ENCODE peak calls at places on chromosome 21, in six cellular contexts. One of them, this sample, is unnamed.

GRCh38 chr21:23162213-23162946 is 2164.2 kb downstream of the NCAM2 start:
- DNase-seq in astrocyte: no peak
- DNase-seq in activated T-helper 1 cell treated with anti-CD3 and anti-CD28 coated beads, Interleukin-12 subunit alpha, Interleukin-12 subunit beta, Interleukin-2, Interleukin-4 antibody, amounts not matched to agents 30 ng/mL and 10 ng/mL and 1 ng/mL, durations not matched to agents 14 hours and 24 hours and 36 hours: no peak
- DNase-seq in stimulated activated CD4-positive, alpha-beta T cell treated with anti-CD3 and anti-CD28 coated beads, Interleukin-15, amount 100 ng/mL, for 48 hours: no peak
- DNase-seq in NCI-H1092: no peak
- DNase-seq in fibroblast of mammary gland: no peak
- DNase-seq in this sample: no peak

GRCh38 chr21:28215214-28215954 is 777.3 kb downstream of the LTN1 start:
- DNase-seq in astrocyte: peak
- DNase-seq in activated T-helper 1 cell treated with anti-CD3 and anti-CD28 coated beads, Interleukin-12 subunit alpha, Interleukin-12 subunit beta, Interleukin-2, Interleukin-4 antibody, amounts not matched to agents 30 ng/mL and 10 ng/mL and 1 ng/mL, durations not matched to agents 14 hours and 24 hours and 36 hours: no peak
- DNase-seq in stimulated activated CD4-positive, alpha-beta T cell treated with anti-CD3 and anti-CD28 coated beads, Interleukin-15, amount 100 ng/mL, for 48 hours: no peak
- DNase-seq in NCI-H1092: no peak
- DNase-seq in fibroblast of mammary gland: peak
- DNase-seq in this sample: peak

GRCh38 chr21:42563261-42564045 is 49.8 kb downstream of the SLC37A1 start:
- DNase-seq in astrocyte: no peak
- DNase-seq in activated T-helper 1 cell treated with anti-CD3 and anti-CD28 coated beads, Interleukin-12 subunit alpha, Interleukin-12 subunit beta, Interleukin-2, Interleukin-4 antibody, amounts not matched to agents 30 ng/mL and 10 ng/mL and 1 ng/mL, durations not matched to agents 14 hours and 24 hours and 36 hours: no peak
- DNase-seq in stimulated activated CD4-positive, alpha-beta T cell treated with anti-CD3 and anti-CD28 coated beads, Interleukin-15, amount 100 ng/mL, for 48 hours: no peak
- DNase-seq in NCI-H1092: no peak
- DNase-seq in fibroblast of mammary gland: peak
- DNase-seq in this sample: no peak

GRCh38 chr21:34345091-34345871 is 18.5 kb upstream of the KCNE2 start:
- DNase-seq in astrocyte: no peak
- DNase-seq in activated T-helper 1 cell treated with anti-CD3 and anti-CD28 coated beads, Interleukin-12 subunit alpha, Interleukin-12 subunit beta, Interleukin-2, Interleukin-4 antibody, amounts not matched to agents 30 ng/mL and 10 ng/mL and 1 ng/mL, durations not matched to agents 14 hours and 24 hours and 36 hours: no peak
- DNase-seq in stimulated activated CD4-positive, alpha-beta T cell treated with anti-CD3 and anti-CD28 coated beads, Interleukin-15, amount 100 ng/mL, for 48 hours: no peak
- DNase-seq in NCI-H1092: no peak
- DNase-seq in fibroblast of mammary gland: peak
- DNase-seq in this sample: no peak

GRCh38 chr21:45417951-45418300 is 13.0 kb downstream of the COL18A1 start:
- DNase-seq in astrocyte: no peak
- DNase-seq in activated T-helper 1 cell treated with anti-CD3 and anti-CD28 coated beads, Interleukin-12 subunit alpha, Interleukin-12 subunit beta, Interleukin-2, Interleukin-4 antibody, amounts not matched to agents 30 ng/mL and 10 ng/mL and 1 ng/mL, durations not matched to agents 14 hours and 24 hours and 36 hours: no peak
- DNase-seq in stimulated activated CD4-positive, alpha-beta T cell treated with anti-CD3 and anti-CD28 coated beads, Interleukin-15, amount 100 ng/mL, for 48 hours: no peak
- DNase-seq in NCI-H1092: no peak
- DNase-seq in fibroblast of mammary gland: no peak
- DNase-seq in this sample: no peak

GRCh38 chr21:45255381-45256020 is 32.2 kb downstream of the POFUT2 start:
- DNase-seq in astrocyte: no peak
- DNase-seq in activated T-helper 1 cell treated with anti-CD3 and anti-CD28 coated beads, Interleukin-12 subunit alpha, Interleukin-12 subunit beta, Interleukin-2, Interleukin-4 antibody, amounts not matched to agents 30 ng/mL and 10 ng/mL and 1 ng/mL, durations not matched to agents 14 hours and 24 hours and 36 hours: no peak
- DNase-seq in stimulated activated CD4-positive, alpha-beta T cell treated with anti-CD3 and anti-CD28 coated beads, Interleukin-15, amount 100 ng/mL, for 48 hours: no peak
- DNase-seq in NCI-H1092: peak
- DNase-seq in fibroblast of mammary gland: no peak
- DNase-seq in this sample: no peak

GRCh38 chr21:14550200-14550599 is 4.1 kb upstream of the SAMSN1 start:
- DNase-seq in astrocyte: no peak
- DNase-seq in activated T-helper 1 cell treated with anti-CD3 and anti-CD28 coated beads, Interleukin-12 subunit alpha, Interleukin-12 subunit beta, Interleukin-2, Interleukin-4 antibody, amounts not matched to agents 30 ng/mL and 10 ng/mL and 1 ng/mL, durations not matched to agents 14 hours and 24 hours and 36 hours: no peak
- DNase-seq in stimulated activated CD4-positive, alpha-beta T cell treated with anti-CD3 and anti-CD28 coated beads, Interleukin-15, amount 100 ng/mL, for 48 hours: no peak
- DNase-seq in NCI-H1092: no peak
- DNase-seq in fibroblast of mammary gland: no peak
- DNase-seq in this sample: no peak

GRCh38 chr21:26227146-26227545 is 56.6 kb upstream of the APP start:
- DNase-seq in astrocyte: no peak
- DNase-seq in activated T-helper 1 cell treated with anti-CD3 and anti-CD28 coated beads, Interleukin-12 subunit alpha, Interleukin-12 subunit beta, Interleukin-2, Interleukin-4 antibody, amounts not matched to agents 30 ng/mL and 10 ng/mL and 1 ng/mL, durations not matched to agents 14 hours and 24 hours and 36 hours: no peak
- DNase-seq in stimulated activated CD4-positive, alpha-beta T cell treated with anti-CD3 and anti-CD28 coated beads, Interleukin-15, amount 100 ng/mL, for 48 hours: no peak
- DNase-seq in NCI-H1092: no peak
- DNase-seq in fibroblast of mammary gland: no peak
- DNase-seq in this sample: no peak

GRCh38 chr21:31235671-31236450 is 108.2 kb downstream of the TIAM1 start:
- DNase-seq in astrocyte: peak
- DNase-seq in activated T-helper 1 cell treated with anti-CD3 and anti-CD28 coated beads, Interleukin-12 subunit alpha, Interleukin-12 subunit beta, Interleukin-2, Interleukin-4 antibody, amounts not matched to agents 30 ng/mL and 10 ng/mL and 1 ng/mL, durations not matched to agents 14 hours and 24 hours and 36 hours: no peak
- DNase-seq in stimulated activated CD4-positive, alpha-beta T cell treated with anti-CD3 and anti-CD28 coated beads, Interleukin-15, amount 100 ng/mL, for 48 hours: no peak
- DNase-seq in NCI-H1092: no peak
- DNase-seq in fibroblast of mammary gland: peak
- DNase-seq in this sample: no peak

GRCh38 chr21:34078915-34079314 is 5.5 kb downstream of the MRPS6 start:
- DNase-seq in astrocyte: no peak
- DNase-seq in activated T-helper 1 cell treated with anti-CD3 and anti-CD28 coated beads, Interleukin-12 subunit alpha, Interleukin-12 subunit beta, Interleukin-2, Interleukin-4 antibody, amounts not matched to agents 30 ng/mL and 10 ng/mL and 1 ng/mL, durations not matched to agents 14 hours and 24 hours and 36 hours: no peak
- DNase-seq in stimulated activated CD4-positive, alpha-beta T cell treated with anti-CD3 and anti-CD28 coated beads, Interleukin-15, amount 100 ng/mL, for 48 hours: no peak
- DNase-seq in NCI-H1092: no peak
- DNase-seq in fibroblast of mammary gland: no peak
- DNase-seq in this sample: no peak

GRCh38 chr21:23480591-23481270 is 2126.6 kb downstream of the MRPL39 start:
- DNase-seq in astrocyte: no peak
- DNase-seq in activated T-helper 1 cell treated with anti-CD3 and anti-CD28 coated beads, Interleukin-12 subunit alpha, Interleukin-12 subunit beta, Interleukin-2, Interleukin-4 antibody, amounts not matched to agents 30 ng/mL and 10 ng/mL and 1 ng/mL, durations not matched to agents 14 hours and 24 hours and 36 hours: no peak
- DNase-seq in stimulated activated CD4-positive, alpha-beta T cell treated with anti-CD3 and anti-CD28 coated beads, Interleukin-15, amount 100 ng/mL, for 48 hours: no peak
- DNase-seq in NCI-H1092: no peak
- DNase-seq in fibroblast of mammary gland: no peak
- DNase-seq in this sample: no peak

GRCh38 chr21:16302851-16303282 is 573.1 kb downstream of the USP25 start:
- DNase-seq in astrocyte: peak
- DNase-seq in activated T-helper 1 cell treated with anti-CD3 and anti-CD28 coated beads, Interleukin-12 subunit alpha, Interleukin-12 subunit beta, Interleukin-2, Interleukin-4 antibody, amounts not matched to agents 30 ng/mL and 10 ng/mL and 1 ng/mL, durations not matched to agents 14 hours and 24 hours and 36 hours: no peak
- DNase-seq in stimulated activated CD4-positive, alpha-beta T cell treated with anti-CD3 and anti-CD28 coated beads, Interleukin-15, amount 100 ng/mL, for 48 hours: no peak
- DNase-seq in NCI-H1092: no peak
- DNase-seq in fibroblast of mammary gland: peak
- DNase-seq in this sample: no peak

GRCh38 chr21:42032968-42033367 is 22.8 kb upstream of the ZBTB21 start:
- DNase-seq in astrocyte: no peak
- DNase-seq in activated T-helper 1 cell treated with anti-CD3 and anti-CD28 coated beads, Interleukin-12 subunit alpha, Interleukin-12 subunit beta, Interleukin-2, Interleukin-4 antibody, amounts not matched to agents 30 ng/mL and 10 ng/mL and 1 ng/mL, durations not matched to agents 14 hours and 24 hours and 36 hours: no peak
- DNase-seq in stimulated activated CD4-positive, alpha-beta T cell treated with anti-CD3 and anti-CD28 coated beads, Interleukin-15, amount 100 ng/mL, for 48 hours: no peak
- DNase-seq in NCI-H1092: no peak
- DNase-seq in fibroblast of mammary gland: no peak
- DNase-seq in this sample: no peak

GRCh38 chr21:41596241-41596925 is 88.4 kb upstream of the TMPRSS2 start:
- DNase-seq in astrocyte: no peak
- DNase-seq in activated T-helper 1 cell treated with anti-CD3 and anti-CD28 coated beads, Interleukin-12 subunit alpha, Interleukin-12 subunit beta, Interleukin-2, Interleukin-4 antibody, amounts not matched to agents 30 ng/mL and 10 ng/mL and 1 ng/mL, durations not matched to agents 14 hours and 24 hours and 36 hours: no peak
- DNase-seq in stimulated activated CD4-positive, alpha-beta T cell treated with anti-CD3 and anti-CD28 coated beads, Interleukin-15, amount 100 ng/mL, for 48 hours: no peak
- DNase-seq in NCI-H1092: no peak
- DNase-seq in fibroblast of mammary gland: no peak
- DNase-seq in this sample: no peak

GRCh38 chr21:17780539-17780938 is 38.6 kb downstream of the C21orf91 start:
- DNase-seq in astrocyte: peak
- DNase-seq in activated T-helper 1 cell treated with anti-CD3 and anti-CD28 coated beads, Interleukin-12 subunit alpha, Interleukin-12 subunit beta, Interleukin-2, Interleukin-4 antibody, amounts not matched to agents 30 ng/mL and 10 ng/mL and 1 ng/mL, durations not matched to agents 14 hours and 24 hours and 36 hours: peak
- DNase-seq in stimulated activated CD4-positive, alpha-beta T cell treated with anti-CD3 and anti-CD28 coated beads, Interleukin-15, amount 100 ng/mL, for 48 hours: no peak
- DNase-seq in NCI-H1092: no peak
- DNase-seq in fibroblast of mammary gland: no peak
- DNase-seq in this sample: no peak

GRCh38 chr21:15282666-15283065 is 217.9 kb upstream of the NRIP1 start:
- DNase-seq in astrocyte: peak
- DNase-seq in activated T-helper 1 cell treated with anti-CD3 and anti-CD28 coated beads, Interleukin-12 subunit alpha, Interleukin-12 subunit beta, Interleukin-2, Interleukin-4 antibody, amounts not matched to agents 30 ng/mL and 10 ng/mL and 1 ng/mL, durations not matched to agents 14 hours and 24 hours and 36 hours: no peak
- DNase-seq in stimulated activated CD4-positive, alpha-beta T cell treated with anti-CD3 and anti-CD28 coated beads, Interleukin-15, amount 100 ng/mL, for 48 hours: no peak
- DNase-seq in NCI-H1092: no peak
- DNase-seq in fibroblast of mammary gland: peak
- DNase-seq in this sample: no peak

GRCh38 chr21:29295066-29295650 is 3.6 kb upstream of the BACH1 start:
- DNase-seq in astrocyte: no peak
- DNase-seq in activated T-helper 1 cell treated with anti-CD3 and anti-CD28 coated beads, Interleukin-12 subunit alpha, Interleukin-12 subunit beta, Interleukin-2, Interleukin-4 antibody, amounts not matched to agents 30 ng/mL and 10 ng/mL and 1 ng/mL, durations not matched to agents 14 hours and 24 hours and 36 hours: peak
- DNase-seq in stimulated activated CD4-positive, alpha-beta T cell treated with anti-CD3 and anti-CD28 coated beads, Interleukin-15, amount 100 ng/mL, for 48 hours: no peak
- DNase-seq in NCI-H1092: no peak
- DNase-seq in fibroblast of mammary gland: no peak
- DNase-seq in this sample: no peak

GRCh38 chr21:29078884-29079765 is 5.7 kb upstream of the CCT8 start:
- DNase-seq in astrocyte: peak
- DNase-seq in activated T-helper 1 cell treated with anti-CD3 and anti-CD28 coated beads, Interleukin-12 subunit alpha, Interleukin-12 subunit beta, Interleukin-2, Interleukin-4 antibody, amounts not matched to agents 30 ng/mL and 10 ng/mL and 1 ng/mL, durations not matched to agents 14 hours and 24 hours and 36 hours: no peak
- DNase-seq in stimulated activated CD4-positive, alpha-beta T cell treated with anti-CD3 and anti-CD28 coated beads, Interleukin-15, amount 100 ng/mL, for 48 hours: no peak
- DNase-seq in NCI-H1092: no peak
- DNase-seq in fibroblast of mammary gland: peak
- DNase-seq in this sample: peak

GRCh38 chr21:35294231-35294898 is 245.3 kb upstream of the RUNX1 start:
- DNase-seq in astrocyte: no peak
- DNase-seq in activated T-helper 1 cell treated with anti-CD3 and anti-CD28 coated beads, Interleukin-12 subunit alpha, Interleukin-12 subunit beta, Interleukin-2, Interleukin-4 antibody, amounts not matched to agents 30 ng/mL and 10 ng/mL and 1 ng/mL, durations not matched to agents 14 hours and 24 hours and 36 hours: no peak
- DNase-seq in stimulated activated CD4-positive, alpha-beta T cell treated with anti-CD3 and anti-CD28 coated beads, Interleukin-15, amount 100 ng/mL, for 48 hours: no peak
- DNase-seq in NCI-H1092: peak
- DNase-seq in fibroblast of mammary gland: no peak
- DNase-seq in this sample: no peak

GRCh38 chr21:30482130-30482529 is 2.0 kb upstream of the KRTAP19-1 start:
- DNase-seq in astrocyte: no peak
- DNase-seq in activated T-helper 1 cell treated with anti-CD3 and anti-CD28 coated beads, Interleukin-12 subunit alpha, Interleukin-12 subunit beta, Interleukin-2, Interleukin-4 antibody, amounts not matched to agents 30 ng/mL and 10 ng/mL and 1 ng/mL, durations not matched to agents 14 hours and 24 hours and 36 hours: no peak
- DNase-seq in stimulated activated CD4-positive, alpha-beta T cell treated with anti-CD3 and anti-CD28 coated beads, Interleukin-15, amount 100 ng/mL, for 48 hours: no peak
- DNase-seq in NCI-H1092: no peak
- DNase-seq in fibroblast of mammary gland: no peak
- DNase-seq in this sample: no peak

GRCh38 chr21:46056450-46056903 is 41.4 kb upstream of the COL6A2 start:
- DNase-seq in astrocyte: peak
- DNase-seq in activated T-helper 1 cell treated with anti-CD3 and anti-CD28 coated beads, Interleukin-12 subunit alpha, Interleukin-12 subunit beta, Interleukin-2, Interleukin-4 antibody, amounts not matched to agents 30 ng/mL and 10 ng/mL and 1 ng/mL, durations not matched to agents 14 hours and 24 hours and 36 hours: no peak
- DNase-seq in stimulated activated CD4-positive, alpha-beta T cell treated with anti-CD3 and anti-CD28 coated beads, Interleukin-15, amount 100 ng/mL, for 48 hours: no peak
- DNase-seq in NCI-H1092: no peak
- DNase-seq in fibroblast of mammary gland: peak
- DNase-seq in this sample: peak

GRCh38 chr21:31470896-31471694 is 127.0 kb upstream of the TIAM1 start:
- DNase-seq in astrocyte: no peak
- DNase-seq in activated T-helper 1 cell treated with anti-CD3 and anti-CD28 coated beads, Interleukin-12 subunit alpha, Interleukin-12 subunit beta, Interleukin-2, Interleukin-4 antibody, amounts not matched to agents 30 ng/mL and 10 ng/mL and 1 ng/mL, durations not matched to agents 14 hours and 24 hours and 36 hours: no peak
- DNase-seq in stimulated activated CD4-positive, alpha-beta T cell treated with anti-CD3 and anti-CD28 coated beads, Interleukin-15, amount 100 ng/mL, for 48 hours: no peak
- DNase-seq in NCI-H1092: no peak
- DNase-seq in fibroblast of mammary gland: no peak
- DNase-seq in this sample: no peak

GRCh38 chr21:42051788-42052187 is 19.3 kb upstream of the UMODL1 start:
- DNase-seq in astrocyte: peak
- DNase-seq in activated T-helper 1 cell treated with anti-CD3 and anti-CD28 coated beads, Interleukin-12 subunit alpha, Interleukin-12 subunit beta, Interleukin-2, Interleukin-4 antibody, amounts not matched to agents 30 ng/mL and 10 ng/mL and 1 ng/mL, durations not matched to agents 14 hours and 24 hours and 36 hours: no peak
- DNase-seq in stimulated activated CD4-positive, alpha-beta T cell treated with anti-CD3 and anti-CD28 coated beads, Interleukin-15, amount 100 ng/mL, for 48 hours: no peak
- DNase-seq in NCI-H1092: no peak
- DNase-seq in fibroblast of mammary gland: no peak
- DNase-seq in this sample: no peak

GRCh38 chr21:26572668-26573381 is at the start of gene CYYR1:
- DNase-seq in astrocyte: peak
- DNase-seq in activated T-helper 1 cell treated with anti-CD3 and anti-CD28 coated beads, Interleukin-12 subunit alpha, Interleukin-12 subunit beta, Interleukin-2, Interleukin-4 antibody, amounts not matched to agents 30 ng/mL and 10 ng/mL and 1 ng/mL, durations not matched to agents 14 hours and 24 hours and 36 hours: no peak
- DNase-seq in stimulated activated CD4-positive, alpha-beta T cell treated with anti-CD3 and anti-CD28 coated beads, Interleukin-15, amount 100 ng/mL, for 48 hours: no peak
- DNase-seq in NCI-H1092: peak
- DNase-seq in fibroblast of mammary gland: no peak
- DNase-seq in this sample: no peak

GRCh38 chr21:34908424-34909055 is 140.6 kb downstream of the RUNX1 start:
- DNase-seq in astrocyte: no peak
- DNase-seq in activated T-helper 1 cell treated with anti-CD3 and anti-CD28 coated beads, Interleukin-12 subunit alpha, Interleukin-12 subunit beta, Interleukin-2, Interleukin-4 antibody, amounts not matched to agents 30 ng/mL and 10 ng/mL and 1 ng/mL, durations not matched to agents 14 hours and 24 hours and 36 hours: no peak
- DNase-seq in stimulated activated CD4-positive, alpha-beta T cell treated with anti-CD3 and anti-CD28 coated beads, Interleukin-15, amount 100 ng/mL, for 48 hours: no peak
- DNase-seq in NCI-H1092: no peak
- DNase-seq in fibroblast of mammary gland: peak
- DNase-seq in this sample: no peak

GRCh38 chr21:46317710-46318463 is 5.8 kb downstream of the C21orf58 start:
- DNase-seq in astrocyte: no peak
- DNase-seq in activated T-helper 1 cell treated with anti-CD3 and anti-CD28 coated beads, Interleukin-12 subunit alpha, Interleukin-12 subunit beta, Interleukin-2, Interleukin-4 antibody, amounts not matched to agents 30 ng/mL and 10 ng/mL and 1 ng/mL, durations not matched to agents 14 hours and 24 hours and 36 hours: no peak
- DNase-seq in stimulated activated CD4-positive, alpha-beta T cell treated with anti-CD3 and anti-CD28 coated beads, Interleukin-15, amount 100 ng/mL, for 48 hours: no peak
- DNase-seq in NCI-H1092: peak
- DNase-seq in fibroblast of mammary gland: no peak
- DNase-seq in this sample: no peak

GRCh38 chr21:34613679-34614442 is 1.1 kb downstream of the RCAN1 start:
- DNase-seq in astrocyte: no peak
- DNase-seq in activated T-helper 1 cell treated with anti-CD3 and anti-CD28 coated beads, Interleukin-12 subunit alpha, Interleukin-12 subunit beta, Interleukin-2, Interleukin-4 antibody, amounts not matched to agents 30 ng/mL and 10 ng/mL and 1 ng/mL, durations not matched to agents 14 hours and 24 hours and 36 hours: no peak
- DNase-seq in stimulated activated CD4-positive, alpha-beta T cell treated with anti-CD3 and anti-CD28 coated beads, Interleukin-15, amount 100 ng/mL, for 48 hours: no peak
- DNase-seq in NCI-H1092: no peak
- DNase-seq in fibroblast of mammary gland: peak
- DNase-seq in this sample: peak